ENCODE peak calls at places on chromosomes 2 and 18, in five cellular contexts. X is cardiac muscle cell, W is tibial nerve, Q is psoas muscle, U is uterus. S is an unnamed sample. For H3K4me1 and H3K27me3, the result is how much of the 10 kb centered on the place peaks cover.

GRCh38 chr18:49857708-49858107 is 44.4 kb upstream of the ACAA2 start:
- DNase-seq in Q (no peak), X (no peak), W (no peak), U (no peak), S (no peak)

GRCh38 chr2:11867926-11868325 is 121.5 kb downstream of the LPIN1 start:
- DNase-seq in U (no peak), Q (no peak), X (no peak), W (no peak), S (no peak)

GRCh38 chr2:15662026-15662425 is 70.4 kb downstream of the DDX1 start:
- DNase-seq in U (no peak), Q (no peak), W (no peak), X (no peak), S (no peak)

GRCh38 chr2:220533485-220533884 is 906.1 kb downstream of the SLC4A3 start:
- DNase-seq in X (peak), U (no peak), Q (no peak), W (no peak), S (no peak)

GRCh38 chr2:235658371-235659174 is 164.7 kb downstream of the AGAP1 start:
- DNase-seq in U (no peak), W (no peak), X (no peak), Q (no peak), S (no peak)

GRCh38 chr2:182064024-182064880 is 78.6 kb downstream of the PPP1R1C start:
- DNase-seq in Q (peak), W (no peak), U (peak), X (no peak), S (peak)

GRCh38 chr18:55478301-55478660 is 109.7 kb downstream of the TCF4 start:
- DNase-seq in Q (no peak), W (no peak), X (peak), U (no peak), S (no peak)

GRCh38 chr2:127197475-127198385 is 22.4 kb downstream of the CYP27C1 start:
- DNase-seq in U (peak), Q (peak), W (no peak), X (peak), S (peak)

GRCh38 chr2:55063713-55064323 is 13.6 kb upstream of the RTN4 start:
- DNase-seq in W (no peak), X (no peak), U (no peak), Q (no peak), S (no peak)

GRCh38 chr2:231387904-231388724 is 7.4 kb upstream of the B3GNT7 start:
- DNase-seq in W (no peak), U (no peak), Q (peak), X (peak), S (peak)

GRCh38 chr18:7572837-7573236 is 5.7 kb downstream of the PTPRM start:
- DNase-seq in U (no peak), Q (no peak), X (no peak), W (no peak), S (no peak)

GRCh38 chr2:11290713-11291112 is 53.7 kb downstream of the ROCK2 start:
- DNase-seq in X (no peak), W (no peak), U (no peak), Q (no peak), S (no peak)

GRCh38 chr2:197131558-197131855 is 179.1 kb downstream of the ANKRD44 start:
- DNase-seq in U (no peak), W (no peak), Q (no peak), X (no peak), S (no peak)

GRCh38 chr2:173451137-173451536 is 96.5 kb downstream of the CDCA7 start:
- DNase-seq in Q (no peak), W (no peak), X (no peak), U (no peak), S (no peak)

GRCh38 chr2:128306081-128306930 is 12.4 kb downstream of the HS6ST1 start:
- DNase-seq in Q (peak), X (peak), U (peak), W (peak), S (peak)

GRCh38 chr2:218221015-218221414 is 4.0 kb downstream of the ARPC2 start:
- DNase-seq in X (no peak), U (no peak), W (no peak), Q (no peak), S (no peak)
- H3K4me1 ChIP-seq in X (under half), U (under half), W (under half), Q (half or more), S (under half)

GRCh38 chr2:42786561-42787345 is 5.6 kb downstream of the HAAO start:
- DNase-seq in X (no peak), W (no peak), U (peak), Q (no peak), S (no peak)
- H3K27me3 ChIP-seq in X (under half), W (under half), U (under half), Q (under half), S (under half)

DNA sequence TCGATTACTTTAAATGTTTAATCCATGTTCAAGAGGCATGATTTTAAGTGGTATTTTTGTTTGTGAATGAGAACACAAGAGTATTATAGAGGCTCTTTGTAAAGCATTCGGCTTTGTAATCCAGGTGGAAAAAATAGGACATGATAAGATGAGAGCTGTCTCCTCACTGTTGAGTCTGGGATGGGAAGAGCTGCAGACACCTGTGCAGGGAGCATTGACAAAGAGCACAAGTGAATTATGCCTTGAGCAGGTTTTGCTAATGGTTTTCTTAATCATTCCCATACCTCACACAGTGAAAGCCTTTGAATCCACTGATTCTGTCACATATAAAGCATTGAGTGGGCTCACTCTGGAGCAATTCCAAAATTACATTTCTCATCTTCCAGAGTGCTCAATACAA is 9.6 kb downstream of the COL6A3 start:
- DNase-seq in U (no peak), Q (no peak), W (no peak), X (no peak), S (no peak)
- H3K4me1 ChIP-seq in U (under half), Q (under half), W (under half), X (under half), S (under half)

DNA sequence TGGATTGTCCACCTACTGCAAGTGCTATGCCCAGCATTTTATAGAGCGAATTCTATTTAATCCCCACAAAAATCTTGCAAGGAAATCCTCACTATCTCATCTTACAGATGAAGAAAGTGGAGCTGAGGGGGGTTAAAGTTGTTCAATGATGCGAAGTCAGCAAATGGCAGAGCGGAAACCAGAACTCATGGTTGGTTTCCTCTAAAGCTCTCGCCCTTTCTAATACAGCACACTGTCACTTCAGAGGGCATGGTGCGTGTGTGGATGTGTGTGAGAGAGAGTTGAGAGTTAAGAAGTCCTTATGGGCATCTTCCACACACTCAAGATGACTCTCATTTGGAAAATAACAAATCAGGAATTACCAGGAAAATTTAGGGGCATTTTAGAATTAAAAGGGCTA is 78.4 kb downstream of the TGFA start:
- DNase-seq in Q (no peak), U (no peak), W (no peak), X (no peak), S (no peak)
- H3K27me3 ChIP-seq in Q (under half), U (under half), W (under half), X (under half), S (under half)

DNA sequence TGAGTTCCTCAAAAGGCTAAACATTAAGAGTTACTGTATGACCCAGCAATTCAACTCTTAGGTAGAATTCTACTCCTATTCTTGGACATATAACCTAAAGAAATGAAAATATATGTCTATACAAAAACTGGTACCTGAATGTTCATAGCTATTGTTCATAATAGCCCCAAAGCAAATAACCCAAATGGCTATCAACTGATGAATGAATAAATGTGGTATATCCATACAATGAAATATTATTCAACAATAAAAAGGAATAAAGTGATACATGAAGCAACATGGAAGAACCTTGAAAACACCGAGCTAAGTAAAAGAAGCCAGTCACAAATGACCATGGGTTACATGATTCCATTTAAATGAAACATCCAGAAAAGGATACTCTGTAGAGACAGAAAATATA is 114.6 kb downstream of the BAZ2B start:
- DNase-seq in Q (no peak), W (no peak), X (no peak), U (no peak), S (no peak)
- H3K4me1 ChIP-seq in Q (under half), W (under half), X (under half), U (under half), S (under half)

DNA sequence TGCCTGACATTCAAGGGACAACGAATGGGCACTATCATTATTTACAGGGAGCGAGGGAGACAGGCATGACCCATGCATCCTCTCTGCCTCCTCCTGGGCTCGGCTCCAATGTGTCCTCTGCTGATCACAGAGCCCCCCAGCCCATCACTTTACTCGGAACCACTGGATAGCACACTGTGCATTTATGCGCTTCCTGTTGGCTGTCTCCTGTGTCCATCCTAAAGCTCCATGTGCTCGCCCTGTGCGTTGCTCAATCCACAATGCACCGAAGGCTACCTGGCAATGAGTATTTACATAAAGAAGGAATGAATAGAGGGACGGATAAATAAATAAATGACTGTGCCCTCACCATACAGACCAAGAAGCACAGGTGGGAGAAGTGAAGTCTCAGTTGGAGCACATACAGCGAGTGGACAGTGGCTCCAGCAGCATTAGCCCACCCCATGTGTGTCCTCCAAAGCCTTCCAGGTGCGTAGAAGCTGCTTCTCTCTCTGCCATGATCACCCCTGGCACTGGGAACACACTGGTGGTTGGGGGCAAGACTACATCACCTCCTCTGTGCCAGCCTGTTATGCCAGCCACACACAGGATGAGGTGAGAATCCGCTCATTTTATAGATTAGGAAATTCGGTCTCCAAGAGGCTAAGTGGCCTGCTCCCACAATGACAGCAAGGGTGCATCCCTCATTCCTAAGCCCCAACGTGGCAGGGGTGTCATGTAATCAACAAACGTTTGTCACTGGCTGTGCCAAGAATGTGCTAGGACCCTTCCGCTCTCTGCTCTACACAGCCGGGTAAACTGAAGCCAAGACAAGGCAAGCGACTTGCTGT is 2.3 kb upstream of the GDF7 start:
- DNase-seq in W (no peak), Q (no peak), U (no peak), X (no peak), S (no peak)
- H3K27me3 ChIP-seq in W (half or more), Q (under half), U (under half), X (half or more), S (under half)

GRCh38 chr2:10007921-10008808 is 35.2 kb upstream of the KLF11 start:
- DNase-seq in U (no peak), X (no peak), W (no peak), Q (peak), S (peak)
- H3K4me1 ChIP-seq in U (under half), X (under half), W (under half), Q (under half), S (under half)

DNA sequence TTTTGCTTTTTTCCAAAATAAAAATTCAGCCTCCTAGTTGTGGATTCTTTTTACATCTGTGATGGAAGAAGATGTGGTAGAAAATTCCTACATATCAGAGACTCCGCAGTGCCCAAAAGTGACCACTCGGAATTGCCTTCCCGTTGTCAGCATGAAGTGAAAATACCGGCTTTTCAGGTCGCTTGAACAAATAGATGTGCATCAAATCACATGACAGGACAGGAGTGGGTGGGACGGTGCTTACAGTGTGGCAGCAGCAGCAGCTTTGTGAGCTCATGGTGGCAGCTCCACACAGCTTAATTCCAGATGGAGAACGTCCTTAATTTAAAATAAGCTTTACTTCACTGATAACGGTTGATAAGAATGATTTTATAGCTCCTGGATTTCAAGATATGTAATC is 20.3 kb downstream of the SALL3 start:
- DNase-seq in W (no peak), Q (no peak), U (no peak), X (no peak), S (no peak)
- H3K27me3 ChIP-seq in W (under half), Q (under half), U (under half), X (under half), S (under half)